ENCODE peak calls at places on chromosomes 1 and 21, in six cellular contexts. One of them, this sample, is unnamed.

GRCh38 chr1:162197615-162198497 is 128.4 kb downstream of the NOS1AP start:
- DNase-seq in BE2C: no peak
- DNase-seq in heart left ventricle: no peak
- DNase-seq in endothelial cell: no peak
- DNase-seq in choroid plexus epithelial cell: no peak
- DNase-seq in dorsolateral prefrontal cortex: no peak
- DNase-seq in this sample: no peak

GRCh38 chr1:154427173-154428139 is 22.3 kb downstream of the IL6R start:
- DNase-seq in BE2C: peak; percentile 25
- DNase-seq in heart left ventricle: no peak
- DNase-seq in endothelial cell: no peak
- DNase-seq in choroid plexus epithelial cell: peak; percentile 68
- DNase-seq in dorsolateral prefrontal cortex: no peak
- DNase-seq in this sample: no peak

GRCh38 chr1:18901147-18901951 is 1.0 kb downstream of the ALDH4A1 start:
- DNase-seq in BE2C: no peak
- DNase-seq in heart left ventricle: no peak
- DNase-seq in endothelial cell: no peak
- DNase-seq in choroid plexus epithelial cell: no peak
- DNase-seq in dorsolateral prefrontal cortex: no peak
- DNase-seq in this sample: no peak

GRCh38 chr1:48439380-48439779 is 32.6 kb downstream of the SPATA6 start:
- DNase-seq in BE2C: no peak
- DNase-seq in heart left ventricle: no peak
- DNase-seq in endothelial cell: no peak
- DNase-seq in choroid plexus epithelial cell: no peak
- DNase-seq in dorsolateral prefrontal cortex: no peak
- DNase-seq in this sample: no peak

GRCh38 chr1:149931212-149931805 is 3.7 kb upstream of the SF3B4 start:
- DNase-seq in BE2C: no peak
- DNase-seq in heart left ventricle: no peak
- DNase-seq in endothelial cell: no peak
- DNase-seq in choroid plexus epithelial cell: peak; percentile 12
- DNase-seq in dorsolateral prefrontal cortex: no peak
- DNase-seq in this sample: no peak

GRCh38 chr1:167860231-167860923 is 53.6 kb downstream of the ADCY10 start:
- DNase-seq in BE2C: no peak
- DNase-seq in heart left ventricle: no peak
- DNase-seq in endothelial cell: no peak
- DNase-seq in choroid plexus epithelial cell: peak; percentile 31
- DNase-seq in dorsolateral prefrontal cortex: no peak
- DNase-seq in this sample: no peak

GRCh38 chr1:209627349-209628196 is 24.7 kb downstream of the LAMB3 start:
- DNase-seq in BE2C: peak; percentile 87
- DNase-seq in heart left ventricle: peak; percentile 88
- DNase-seq in endothelial cell: peak; percentile 94
- DNase-seq in choroid plexus epithelial cell: peak; percentile 79
- DNase-seq in dorsolateral prefrontal cortex: peak; percentile 83
- DNase-seq in this sample: peak; percentile 86

GRCh38 chr1:54883349-54884102 is 3.5 kb downstream of the DHCR24 start:
- DNase-seq in BE2C: no peak
- DNase-seq in heart left ventricle: no peak
- DNase-seq in endothelial cell: no peak
- DNase-seq in choroid plexus epithelial cell: peak; percentile 65
- DNase-seq in dorsolateral prefrontal cortex: no peak
- DNase-seq in this sample: no peak

GRCh38 chr1:69271569-69271968 is 296.2 kb upstream of the LRRC7 start:
- DNase-seq in BE2C: no peak
- DNase-seq in heart left ventricle: no peak
- DNase-seq in endothelial cell: no peak
- DNase-seq in choroid plexus epithelial cell: peak; percentile 4
- DNase-seq in dorsolateral prefrontal cortex: no peak
- DNase-seq in this sample: no peak

GRCh38 chr1:243393093-243393492 is 137.3 kb downstream of the SDCCAG8 start:
- DNase-seq in BE2C: no peak
- DNase-seq in heart left ventricle: no peak
- DNase-seq in endothelial cell: no peak
- DNase-seq in choroid plexus epithelial cell: no peak
- DNase-seq in dorsolateral prefrontal cortex: no peak
- DNase-seq in this sample: no peak

GRCh38 chr1:9626201-9626608 is 25.3 kb upstream of the PIK3CD start:
- DNase-seq in BE2C: no peak
- DNase-seq in heart left ventricle: no peak
- DNase-seq in endothelial cell: no peak
- DNase-seq in choroid plexus epithelial cell: no peak
- DNase-seq in dorsolateral prefrontal cortex: no peak
- DNase-seq in this sample: peak; percentile 80

GRCh38 chr1:32241011-32241763 is 5.8 kb upstream of the FAM167B start:
- DNase-seq in BE2C: peak; percentile 46
- DNase-seq in heart left ventricle: peak; percentile 78
- DNase-seq in endothelial cell: peak; percentile 49
- DNase-seq in choroid plexus epithelial cell: peak; percentile 42
- DNase-seq in dorsolateral prefrontal cortex: peak; percentile 44
- DNase-seq in this sample: peak; percentile 71

GRCh38 chr1:202143768-202144509 is 598 bp downstream of the ARL8A start:
- DNase-seq in BE2C: no peak
- DNase-seq in heart left ventricle: peak; percentile 83
- DNase-seq in endothelial cell: peak; percentile 46
- DNase-seq in choroid plexus epithelial cell: no peak
- DNase-seq in dorsolateral prefrontal cortex: no peak
- DNase-seq in this sample: peak; percentile 72

GRCh38 chr1:42348498-42348897 is 13.5 kb upstream of the FOXJ3 start:
- DNase-seq in BE2C: no peak
- DNase-seq in heart left ventricle: no peak
- DNase-seq in endothelial cell: no peak
- DNase-seq in choroid plexus epithelial cell: no peak
- DNase-seq in dorsolateral prefrontal cortex: no peak
- DNase-seq in this sample: no peak

GRCh38 chr1:171653796-171654704 is 1.6 kb upstream of the MYOC start:
- DNase-seq in BE2C: no peak
- DNase-seq in heart left ventricle: no peak
- DNase-seq in endothelial cell: no peak
- DNase-seq in choroid plexus epithelial cell: peak; percentile 54
- DNase-seq in dorsolateral prefrontal cortex: no peak
- DNase-seq in this sample: no peak

GRCh38 chr1:100736766-100737165 is 17.2 kb downstream of the VCAM1 start:
- DNase-seq in BE2C: no peak
- DNase-seq in heart left ventricle: no peak
- DNase-seq in endothelial cell: no peak
- DNase-seq in choroid plexus epithelial cell: peak; percentile 77
- DNase-seq in dorsolateral prefrontal cortex: no peak
- DNase-seq in this sample: no peak

GRCh38 chr1:121519042-121519755 is 334.4 kb downstream of the SRGAP2C start:
- DNase-seq in BE2C: peak; percentile 18
- DNase-seq in heart left ventricle: peak; percentile 80
- DNase-seq in endothelial cell: peak; percentile 59
- DNase-seq in choroid plexus epithelial cell: peak; percentile 7
- DNase-seq in dorsolateral prefrontal cortex: peak; percentile 80
- DNase-seq in this sample: no peak

GRCh38 chr1:2451744-2452582 is 24.1 kb upstream of the PLCH2 start:
- DNase-seq in BE2C: no peak
- DNase-seq in heart left ventricle: no peak
- DNase-seq in endothelial cell: no peak
- DNase-seq in choroid plexus epithelial cell: peak; percentile 61
- DNase-seq in dorsolateral prefrontal cortex: no peak
- DNase-seq in this sample: no peak

GRCh38 chr21:46065993-46066842 is 31.7 kb upstream of the COL6A2 start:
- DNase-seq in BE2C: no peak
- DNase-seq in heart left ventricle: no peak
- DNase-seq in endothelial cell: no peak
- DNase-seq in choroid plexus epithelial cell: peak; percentile 35
- DNase-seq in dorsolateral prefrontal cortex: no peak
- DNase-seq in this sample: no peak

DNA sequence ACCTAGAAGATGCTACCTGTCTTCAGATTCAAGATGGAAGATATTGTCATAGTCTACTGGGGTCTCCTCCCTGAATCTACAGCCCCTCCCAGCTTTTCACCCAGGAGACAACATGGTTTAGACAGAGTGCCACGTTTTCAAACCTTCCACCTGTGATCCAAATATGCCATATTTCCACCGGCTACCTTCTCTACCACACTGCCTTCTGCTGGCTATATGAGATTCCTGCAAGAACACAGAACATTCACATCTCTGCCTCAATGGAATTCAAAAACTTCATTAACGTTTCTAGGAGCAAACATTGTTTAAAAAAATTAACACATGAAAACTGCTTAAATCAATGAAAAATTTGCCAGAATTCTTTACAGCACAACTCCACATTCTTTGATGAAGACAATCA is 12.9 kb upstream of the LELP1 start:
- DNase-seq in BE2C: no peak
- DNase-seq in heart left ventricle: no peak
- DNase-seq in endothelial cell: no peak
- DNase-seq in choroid plexus epithelial cell: no peak
- DNase-seq in dorsolateral prefrontal cortex: no peak
- DNase-seq in this sample: no peak
- TF ChIP-seq CTCF in BE2C: peak; percentile 21
- TF ChIP-seq CTCF in heart left ventricle: no peak
- TF ChIP-seq CTCF in endothelial cell: peak; percentile 16
- TF ChIP-seq CTCF in choroid plexus epithelial cell: no peak
- TF ChIP-seq CTCF in dorsolateral prefrontal cortex: no peak
- TF ChIP-seq CTCF in this sample: peak; percentile 30

GRCh38 chr1:119472463-119473175 is 34.4 kb upstream of the HSD3B1 start:
- DNase-seq in BE2C: no peak
- DNase-seq in heart left ventricle: no peak
- DNase-seq in endothelial cell: no peak
- DNase-seq in choroid plexus epithelial cell: no peak
- DNase-seq in dorsolateral prefrontal cortex: no peak
- DNase-seq in this sample: no peak

GRCh38 chr1:119470377-119470776 is 36.6 kb upstream of the HSD3B1 start:
- DNase-seq in BE2C: no peak
- DNase-seq in heart left ventricle: no peak
- DNase-seq in endothelial cell: no peak
- DNase-seq in choroid plexus epithelial cell: no peak
- DNase-seq in dorsolateral prefrontal cortex: no peak
- DNase-seq in this sample: no peak

GRCh38 chr1:119469741-119470140 is 37.3 kb upstream of the HSD3B1 start:
- DNase-seq in BE2C: no peak
- DNase-seq in heart left ventricle: no peak
- DNase-seq in endothelial cell: no peak
- DNase-seq in choroid plexus epithelial cell: no peak
- DNase-seq in dorsolateral prefrontal cortex: no peak
- DNase-seq in this sample: no peak

GRCh38 chr1:119470958-119471357 is 36.1 kb upstream of the HSD3B1 start:
- DNase-seq in BE2C: no peak
- DNase-seq in heart left ventricle: no peak
- DNase-seq in endothelial cell: no peak
- DNase-seq in choroid plexus epithelial cell: no peak
- DNase-seq in dorsolateral prefrontal cortex: no peak
- DNase-seq in this sample: no peak

DNA sequence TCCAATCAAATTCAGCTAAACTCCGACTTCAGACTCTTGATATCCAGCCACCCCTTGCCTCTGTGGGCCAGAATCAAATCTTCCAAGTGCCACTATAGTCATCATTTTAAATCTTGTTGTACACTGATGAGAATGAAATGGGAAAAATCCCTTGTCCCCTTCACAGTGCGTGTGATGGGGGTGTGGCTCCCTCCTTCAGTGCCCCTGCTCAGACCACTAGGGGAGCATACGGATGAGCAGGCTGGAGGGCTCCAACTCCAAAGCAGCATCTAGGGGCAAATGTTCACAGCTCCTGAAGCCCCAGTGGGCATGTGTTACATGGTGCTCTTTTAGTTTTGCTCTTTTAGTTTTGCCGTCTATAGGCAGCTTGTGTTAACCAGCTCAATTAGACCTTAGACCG is 35.4 kb upstream of the HSD3B1 start:
- DNase-seq in BE2C: no peak
- DNase-seq in heart left ventricle: no peak
- DNase-seq in endothelial cell: no peak
- DNase-seq in choroid plexus epithelial cell: no peak
- DNase-seq in dorsolateral prefrontal cortex: no peak
- DNase-seq in this sample: no peak
- TF ChIP-seq CTCF in BE2C: no peak
- TF ChIP-seq CTCF in heart left ventricle: no peak
- TF ChIP-seq CTCF in endothelial cell: no peak
- TF ChIP-seq CTCF in choroid plexus epithelial cell: no peak
- TF ChIP-seq CTCF in dorsolateral prefrontal cortex: no peak
- TF ChIP-seq CTCF in this sample: no peak

DNA sequence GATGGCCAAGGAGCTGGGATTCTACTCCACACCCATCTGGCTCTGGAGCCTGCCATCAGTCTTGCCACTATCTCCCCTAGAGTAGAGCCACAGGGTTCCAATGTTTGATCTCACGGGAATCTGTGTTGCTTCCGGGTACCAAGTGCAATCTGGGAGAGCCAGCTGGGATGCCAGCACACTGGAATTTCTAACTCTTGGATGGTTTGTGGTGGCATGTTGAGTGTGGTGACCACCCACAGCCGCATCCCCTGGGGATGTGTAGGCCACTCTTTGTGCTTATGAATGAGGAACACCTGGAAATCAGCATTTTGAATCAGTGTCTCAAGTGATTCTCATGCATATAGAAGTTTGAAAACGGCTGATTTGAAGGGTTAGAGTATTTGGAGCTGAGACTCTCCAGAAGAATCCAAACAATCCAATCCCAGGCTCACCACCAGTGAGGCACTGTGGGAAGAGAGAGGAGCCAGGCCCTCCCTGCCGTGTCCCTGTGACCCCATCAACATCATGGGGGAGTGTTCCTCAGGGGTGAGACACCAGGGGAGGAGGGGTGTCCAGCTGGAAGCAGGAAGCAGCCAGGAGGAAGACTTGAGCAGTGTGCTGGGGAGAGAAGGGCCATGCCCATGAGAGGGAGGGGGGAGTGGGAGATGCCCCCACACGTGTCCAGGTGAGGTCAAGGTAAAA is 13.4 kb downstream of the FBLIM1 start:
- DNase-seq in BE2C: no peak
- DNase-seq in heart left ventricle: no peak
- DNase-seq in endothelial cell: no peak
- DNase-seq in choroid plexus epithelial cell: no peak
- DNase-seq in dorsolateral prefrontal cortex: no peak
- DNase-seq in this sample: no peak
- TF ChIP-seq CTCF in BE2C: no peak
- TF ChIP-seq CTCF in heart left ventricle: no peak
- TF ChIP-seq CTCF in endothelial cell: no peak
- TF ChIP-seq CTCF in choroid plexus epithelial cell: no peak
- TF ChIP-seq CTCF in dorsolateral prefrontal cortex: no peak
- TF ChIP-seq CTCF in this sample: no peak

GRCh38 chr21:15061747-15062146 is 3.1 kb downstream of the NRIP1 start:
- DNase-seq in BE2C: no peak
- DNase-seq in heart left ventricle: no peak
- DNase-seq in endothelial cell: no peak
- DNase-seq in choroid plexus epithelial cell: no peak
- DNase-seq in dorsolateral prefrontal cortex: no peak
- DNase-seq in this sample: no peak

GRCh38 chr21:15061284-15061683 is 3.5 kb downstream of the NRIP1 start:
- DNase-seq in BE2C: no peak
- DNase-seq in heart left ventricle: no peak
- DNase-seq in endothelial cell: no peak
- DNase-seq in choroid plexus epithelial cell: no peak
- DNase-seq in dorsolateral prefrontal cortex: no peak
- DNase-seq in this sample: no peak

GRCh38 chr21:15063821-15064575 is 802 bp downstream of the NRIP1 start:
- DNase-seq in BE2C: peak; percentile 62
- DNase-seq in heart left ventricle: peak; percentile 84
- DNase-seq in endothelial cell: peak; percentile 59
- DNase-seq in choroid plexus epithelial cell: peak; percentile 36
- DNase-seq in dorsolateral prefrontal cortex: no peak
- DNase-seq in this sample: no peak

GRCh38 chr21:15063081-15063820 is 1.5 kb downstream of the NRIP1 start:
- DNase-seq in BE2C: peak; percentile 14
- DNase-seq in heart left ventricle: no peak
- DNase-seq in endothelial cell: no peak
- DNase-seq in choroid plexus epithelial cell: peak; percentile 48
- DNase-seq in dorsolateral prefrontal cortex: no peak
- DNase-seq in this sample: no peak

GRCh38 chr21:15062566-15062965 is 2.2 kb downstream of the NRIP1 start:
- DNase-seq in BE2C: no peak
- DNase-seq in heart left ventricle: no peak
- DNase-seq in endothelial cell: no peak
- DNase-seq in choroid plexus epithelial cell: peak; percentile 61
- DNase-seq in dorsolateral prefrontal cortex: no peak
- DNase-seq in this sample: peak; percentile 10
- TF ChIP-seq CTCF in BE2C: peak; percentile 32
- TF ChIP-seq CTCF in heart left ventricle: no peak
- TF ChIP-seq CTCF in endothelial cell: no peak
- TF ChIP-seq CTCF in choroid plexus epithelial cell: peak; percentile 16
- TF ChIP-seq CTCF in dorsolateral prefrontal cortex: no peak
- TF ChIP-seq CTCF in this sample: no peak

This sample was measured in GM10248.